ENCODE peak calls at places on chromosome 22, in eight cellular contexts. U is stimulated activated CD4-positive, alpha-beta T cell treated with anti-CD3 and anti-CD28 coated beads, Interleukin-2, amount 100 ng/mL, for 48 hours; Y is NCI-H446 treated with DMSO at 0.1 percent for 48 hours; X is NCI-H345; N is neural crest cell; D is epithelial cell of prostate; H is mesenchymal stem cell; L is Peyer's patch. T is an unnamed sample.

GRCh38 chr22:20089226-20089976 is 9.4 kb downstream of the DGCR8 start:
- DNase-seq in U (no peak), Y (no peak), X (no peak), N (no peak), D (no peak), H (no peak), L (no peak), T (no peak)

GRCh38 chr22:28222976-28223375 is 303.9 kb upstream of the PITPNB start:
- DNase-seq in U (no peak), Y (no peak), X (no peak), N (no peak), D (no peak), H (peak; percentile 32), L (no peak), T (no peak)

GRCh38 chr22:32803020-32803758 is 1.7 kb downstream of the TIMP3 start:
- DNase-seq in U (no peak), Y (no peak), X (no peak), N (no peak), D (no peak), H (peak; percentile 69), L (no peak), T (no peak)

GRCh38 chr22:17888855-17889254 is 114.6 kb upstream of the BID start:
- DNase-seq in U (no peak), Y (no peak), X (no peak), N (no peak), D (no peak), H (peak; percentile 46), L (no peak), T (no peak)

GRCh38 chr22:39214383-39215069 is 30.3 kb downstream of the PDGFB start:
- DNase-seq in U (no peak), Y (no peak), X (no peak), N (no peak), D (no peak), H (peak; percentile 20), L (no peak), T (no peak)

GRCh38 chr22:19709063-19709769 is 5.1 kb upstream of the SEPTIN5 start:
- DNase-seq in U (no peak), Y (no peak), X (no peak), N (no peak), D (no peak), H (no peak), L (no peak), T (no peak)

GRCh38 chr22:32518351-32518750 is 43.7 kb downstream of the FBXO7 start:
- DNase-seq in U (no peak), Y (no peak), X (no peak), N (no peak), D (no peak), H (no peak), L (no peak), T (no peak)

GRCh38 chr22:50206599-50206998 is 5.8 kb downstream of the SELENOO start:
- DNase-seq in U (no peak), Y (no peak), X (no peak), N (peak; percentile 42), D (no peak), H (peak; percentile 80), L (no peak), T (no peak)

GRCh38 chr22:36405671-36406070 is 17.9 kb upstream of the MYH9 start:
- DNase-seq in U (peak; percentile 28), Y (no peak), X (no peak), N (no peak), D (no peak), H (peak; percentile 63), L (peak; percentile 74), T (no peak)

GRCh38 chr22:31588970-31589675 is 72.9 kb downstream of the PISD start:
- DNase-seq in U (no peak), Y (no peak), X (no peak), N (no peak), D (no peak), H (no peak), L (no peak), T (no peak)

GRCh38 chr22:48496226-48496845 is 1331.3 kb downstream of the BRD1 start:
- DNase-seq in U (no peak), Y (no peak), X (no peak), N (no peak), D (no peak), H (no peak), L (no peak), T (no peak)

GRCh38 chr22:43848366-43849171 is 13.7 kb downstream of the SULT4A1 start:
- DNase-seq in U (no peak), Y (peak; percentile 60), X (peak; percentile 75), N (no peak), D (no peak), H (no peak), L (no peak), T (peak; percentile 82)

GRCh38 chr22:37995460-37995859 is 11.1 kb upstream of the SOX10 start:
- DNase-seq in U (no peak), Y (no peak), X (no peak), N (no peak), D (no peak), H (no peak), L (no peak), T (no peak)

GRCh38 chr22:20089977-20090729 is 10.1 kb downstream of the DGCR8 start:
- DNase-seq in U (no peak), Y (no peak), X (no peak), N (no peak), D (no peak), H (peak; percentile 26), L (no peak), T (no peak)

GRCh38 chr22:35552186-35552842 is 11.7 kb downstream of the RASD2 start:
- DNase-seq in U (peak; percentile 72), Y (no peak), X (no peak), N (peak; percentile 61), D (no peak), H (peak; percentile 37), L (peak; percentile 82), T (no peak)

GRCh38 chr22:25014896-25015755 is 62.6 kb downstream of the KIAA1671 start:
- DNase-seq in U (no peak), Y (no peak), X (no peak), N (no peak), D (no peak), H (no peak), L (no peak), T (no peak)

GRCh38 chr22:39283312-39284141 is 35.9 kb downstream of the RPL3 start:
- DNase-seq in U (no peak), Y (no peak), X (no peak), N (peak; percentile 30), D (no peak), H (peak; percentile 93), L (no peak), T (no peak)

T was measured in NCI-H146.